ENCODE peak calls at places on chromosomes 2 and 18, in six cellular contexts. One of them, this sample, is unnamed. For H3K4me1, the result is how much of the 10 kb centered on the place peaks cover.

GRCh38 chr2:241728627-241729026 is 5.8 kb upstream of the D2HGDH start:
- DNase-seq in gastrocnemius medialis: peak
- DNase-seq in sigmoid colon: no peak
- DNase-seq in Peyer's patch: no peak
- DNase-seq in fibroblast of lung: no peak
- DNase-seq in mammary epithelial cell: no peak
- DNase-seq in this sample: no peak

GRCh38 chr18:10895976-10896375 is 253.4 kb downstream of the PIEZO2 start:
- DNase-seq in gastrocnemius medialis: no peak
- DNase-seq in sigmoid colon: no peak
- DNase-seq in Peyer's patch: no peak
- DNase-seq in fibroblast of lung: no peak
- DNase-seq in mammary epithelial cell: no peak
- DNase-seq in this sample: no peak

GRCh38 chr2:50448556-50448955 is 583.4 kb downstream of the NRXN1 start:
- DNase-seq in gastrocnemius medialis: no peak
- DNase-seq in sigmoid colon: no peak
- DNase-seq in Peyer's patch: no peak
- DNase-seq in fibroblast of lung: no peak
- DNase-seq in mammary epithelial cell: no peak
- DNase-seq in this sample: no peak

GRCh38 chr2:20106746-20107145 is 55.3 kb upstream of the LAPTM4A start:
- DNase-seq in gastrocnemius medialis: no peak
- DNase-seq in sigmoid colon: no peak
- DNase-seq in Peyer's patch: no peak
- DNase-seq in fibroblast of lung: peak
- DNase-seq in mammary epithelial cell: peak
- DNase-seq in this sample: no peak

GRCh38 chr18:62857278-62857976 is 142.1 kb downstream of the PHLPP1 start:
- DNase-seq in gastrocnemius medialis: no peak
- DNase-seq in sigmoid colon: no peak
- DNase-seq in Peyer's patch: no peak
- DNase-seq in fibroblast of lung: no peak
- DNase-seq in mammary epithelial cell: no peak
- DNase-seq in this sample: no peak

GRCh38 chr18:35104391-35105051 is 63.3 kb downstream of the MAPRE2 start:
- DNase-seq in gastrocnemius medialis: no peak
- DNase-seq in sigmoid colon: no peak
- DNase-seq in Peyer's patch: no peak
- DNase-seq in fibroblast of lung: no peak
- DNase-seq in mammary epithelial cell: no peak
- DNase-seq in this sample: no peak

GRCh38 chr2:31606511-31606910 is 25.8 kb upstream of the SRD5A2 start:
- DNase-seq in gastrocnemius medialis: no peak
- DNase-seq in sigmoid colon: no peak
- DNase-seq in Peyer's patch: no peak
- DNase-seq in fibroblast of lung: no peak
- DNase-seq in mammary epithelial cell: peak
- DNase-seq in this sample: no peak

GRCh38 chr2:120343433-120344105 is 2.4 kb upstream of the INHBB start:
- DNase-seq in gastrocnemius medialis: peak
- DNase-seq in sigmoid colon: peak
- DNase-seq in Peyer's patch: peak
- DNase-seq in fibroblast of lung: peak
- DNase-seq in mammary epithelial cell: peak
- DNase-seq in this sample: peak

GRCh38 chr2:230912046-230912445 is 13.0 kb downstream of the GPR55 start:
- DNase-seq in gastrocnemius medialis: no peak
- DNase-seq in sigmoid colon: no peak
- DNase-seq in Peyer's patch: no peak
- DNase-seq in fibroblast of lung: no peak
- DNase-seq in mammary epithelial cell: no peak
- DNase-seq in this sample: no peak

GRCh38 chr2:204982303-204982702 is 437.0 kb downstream of the PARD3B start:
- DNase-seq in gastrocnemius medialis: no peak
- DNase-seq in sigmoid colon: no peak
- DNase-seq in Peyer's patch: no peak
- DNase-seq in fibroblast of lung: peak
- DNase-seq in mammary epithelial cell: no peak
- DNase-seq in this sample: no peak

GRCh38 chr18:31274915-31275314 is 43.0 kb upstream of the DSG1 start:
- DNase-seq in gastrocnemius medialis: no peak
- DNase-seq in sigmoid colon: no peak
- DNase-seq in Peyer's patch: no peak
- DNase-seq in fibroblast of lung: peak
- DNase-seq in mammary epithelial cell: peak
- DNase-seq in this sample: no peak

GRCh38 chr18:48902023-48902855 is 48.5 kb downstream of the SMAD7 start:
- DNase-seq in gastrocnemius medialis: peak
- DNase-seq in sigmoid colon: peak
- DNase-seq in Peyer's patch: peak
- DNase-seq in fibroblast of lung: peak
- DNase-seq in mammary epithelial cell: peak
- DNase-seq in this sample: peak

GRCh38 chr2:96866986-96867755 is 2.7 kb downstream of the SEMA4C start:
- DNase-seq in gastrocnemius medialis: no peak
- DNase-seq in sigmoid colon: peak
- DNase-seq in Peyer's patch: no peak
- DNase-seq in fibroblast of lung: no peak
- DNase-seq in mammary epithelial cell: no peak
- DNase-seq in this sample: no peak

GRCh38 chr2:233418761-233419625 is 64.7 kb downstream of the DGKD start:
- DNase-seq in gastrocnemius medialis: peak
- DNase-seq in sigmoid colon: peak
- DNase-seq in Peyer's patch: peak
- DNase-seq in fibroblast of lung: peak
- DNase-seq in mammary epithelial cell: no peak
- DNase-seq in this sample: peak

GRCh38 chr2:96951125-96951654 is 35.2 kb downstream of the FAM178B start:
- DNase-seq in gastrocnemius medialis: peak
- DNase-seq in sigmoid colon: peak
- DNase-seq in Peyer's patch: peak
- DNase-seq in fibroblast of lung: peak
- DNase-seq in mammary epithelial cell: peak
- DNase-seq in this sample: no peak

GRCh38 chr2:195671563-195671962 is 14.5 kb downstream of the SLC39A10 start:
- DNase-seq in gastrocnemius medialis: no peak
- DNase-seq in sigmoid colon: no peak
- DNase-seq in Peyer's patch: no peak
- DNase-seq in fibroblast of lung: peak
- DNase-seq in mammary epithelial cell: no peak
- DNase-seq in this sample: no peak

GRCh38 chr2:127048969-127049897 is 57.7 kb downstream of the BIN1 start:
- DNase-seq in gastrocnemius medialis: peak
- DNase-seq in sigmoid colon: peak
- DNase-seq in Peyer's patch: no peak
- DNase-seq in fibroblast of lung: no peak
- DNase-seq in mammary epithelial cell: no peak
- DNase-seq in this sample: no peak

GRCh38 chr2:191165190-191165643 is 14.4 kb upstream of the STAT4 start:
- DNase-seq in gastrocnemius medialis: no peak
- DNase-seq in sigmoid colon: no peak
- DNase-seq in Peyer's patch: no peak
- DNase-seq in fibroblast of lung: peak
- DNase-seq in mammary epithelial cell: peak
- DNase-seq in this sample: no peak

GRCh38 chr2:185255566-185255965 is 483.0 kb upstream of the FSIP2 start:
- DNase-seq in gastrocnemius medialis: no peak
- DNase-seq in sigmoid colon: no peak
- DNase-seq in Peyer's patch: no peak
- DNase-seq in fibroblast of lung: peak
- DNase-seq in mammary epithelial cell: peak
- DNase-seq in this sample: no peak

GRCh38 chr2:80461505-80462197 is 157.1 kb upstream of the LRRTM1 start:
- DNase-seq in gastrocnemius medialis: no peak
- DNase-seq in sigmoid colon: no peak
- DNase-seq in Peyer's patch: no peak
- DNase-seq in fibroblast of lung: peak
- DNase-seq in mammary epithelial cell: no peak
- DNase-seq in this sample: no peak

GRCh38 chr2:168632733-168633132 is 169.7 kb upstream of the NOSTRIN start:
- DNase-seq in gastrocnemius medialis: no peak
- DNase-seq in sigmoid colon: no peak
- DNase-seq in Peyer's patch: no peak
- DNase-seq in fibroblast of lung: peak
- DNase-seq in mammary epithelial cell: no peak
- DNase-seq in this sample: no peak

GRCh38 chr2:194004590-194005206 is 1652.3 kb upstream of the SLC39A10 start:
- DNase-seq in gastrocnemius medialis: no peak
- DNase-seq in sigmoid colon: no peak
- DNase-seq in Peyer's patch: no peak
- DNase-seq in fibroblast of lung: peak
- DNase-seq in mammary epithelial cell: no peak
- DNase-seq in this sample: no peak

GRCh38 chr18:25734336-25734735 is 356.1 kb downstream of the SS18 start:
- DNase-seq in gastrocnemius medialis: no peak
- DNase-seq in sigmoid colon: no peak
- DNase-seq in Peyer's patch: no peak
- DNase-seq in fibroblast of lung: no peak
- DNase-seq in mammary epithelial cell: peak
- DNase-seq in this sample: no peak

GRCh38 chr2:201797175-201797840 is 9.0 kb upstream of the CDK15 start:
- DNase-seq in gastrocnemius medialis: no peak
- DNase-seq in sigmoid colon: no peak
- DNase-seq in Peyer's patch: no peak
- DNase-seq in fibroblast of lung: peak
- DNase-seq in mammary epithelial cell: peak
- DNase-seq in this sample: no peak

GRCh38 chr2:132620115-132620514 is 49.9 kb downstream of the LYPD1 start:
- DNase-seq in gastrocnemius medialis: no peak
- DNase-seq in sigmoid colon: no peak
- DNase-seq in Peyer's patch: no peak
- DNase-seq in fibroblast of lung: peak
- DNase-seq in mammary epithelial cell: peak
- DNase-seq in this sample: no peak

GRCh38 chr2:225233234-225233633 is 166.3 kb upstream of the NYAP2 start:
- DNase-seq in gastrocnemius medialis: no peak
- DNase-seq in sigmoid colon: no peak
- DNase-seq in Peyer's patch: no peak
- DNase-seq in fibroblast of lung: peak
- DNase-seq in mammary epithelial cell: peak
- DNase-seq in this sample: no peak
- H3K4me1 ChIP-seq in gastrocnemius medialis: under half
- H3K4me1 ChIP-seq in sigmoid colon: under half
- H3K4me1 ChIP-seq in Peyer's patch: under half
- H3K4me1 ChIP-seq in fibroblast of lung: under half
- H3K4me1 ChIP-seq in mammary epithelial cell: under half
- H3K4me1 ChIP-seq in this sample: under half

GRCh38 chr2:157327621-157328102 is 2.0 kb upstream of the ERMN start:
- DNase-seq in gastrocnemius medialis: peak
- DNase-seq in sigmoid colon: peak
- DNase-seq in Peyer's patch: peak
- DNase-seq in fibroblast of lung: peak
- DNase-seq in mammary epithelial cell: peak
- DNase-seq in this sample: no peak
- H3K4me3 ChIP-seq in gastrocnemius medialis: no peak
- H3K4me3 ChIP-seq in sigmoid colon: no peak
- H3K4me3 ChIP-seq in Peyer's patch: no peak
- H3K4me3 ChIP-seq in fibroblast of lung: no peak
- H3K4me3 ChIP-seq in mammary epithelial cell: no peak
- H3K4me3 ChIP-seq in this sample: no peak

GRCh38 chr2:111707700-111708099 is 176.3 kb downstream of the ANAPC1 start:
- DNase-seq in gastrocnemius medialis: no peak
- DNase-seq in sigmoid colon: no peak
- DNase-seq in Peyer's patch: no peak
- DNase-seq in fibroblast of lung: no peak
- DNase-seq in mammary epithelial cell: no peak
- DNase-seq in this sample: no peak

GRCh38 chr2:111709321-111709720 is 174.7 kb downstream of the ANAPC1 start:
- DNase-seq in gastrocnemius medialis: no peak
- DNase-seq in sigmoid colon: no peak
- DNase-seq in Peyer's patch: no peak
- DNase-seq in fibroblast of lung: no peak
- DNase-seq in mammary epithelial cell: no peak
- DNase-seq in this sample: no peak

GRCh38 chr2:111710085-111710484 is 173.9 kb downstream of the ANAPC1 start:
- DNase-seq in gastrocnemius medialis: no peak
- DNase-seq in sigmoid colon: no peak
- DNase-seq in Peyer's patch: no peak
- DNase-seq in fibroblast of lung: peak
- DNase-seq in mammary epithelial cell: no peak
- DNase-seq in this sample: no peak

GRCh38 chr2:111706481-111707001 is 177.5 kb downstream of the ANAPC1 start:
- DNase-seq in gastrocnemius medialis: peak
- DNase-seq in sigmoid colon: no peak
- DNase-seq in Peyer's patch: no peak
- DNase-seq in fibroblast of lung: no peak
- DNase-seq in mammary epithelial cell: no peak
- DNase-seq in this sample: no peak

GRCh38 chr2:111708478-111708877 is 175.5 kb downstream of the ANAPC1 start:
- DNase-seq in gastrocnemius medialis: no peak
- DNase-seq in sigmoid colon: no peak
- DNase-seq in Peyer's patch: no peak
- DNase-seq in fibroblast of lung: peak
- DNase-seq in mammary epithelial cell: no peak
- DNase-seq in this sample: no peak
- H3K4me1 ChIP-seq in gastrocnemius medialis: under half
- H3K4me1 ChIP-seq in sigmoid colon: under half
- H3K4me1 ChIP-seq in Peyer's patch: under half
- H3K4me1 ChIP-seq in fibroblast of lung: under half
- H3K4me1 ChIP-seq in mammary epithelial cell: under half
- H3K4me1 ChIP-seq in this sample: under half

GRCh38 chr2:216635701-216636541 is 2.7 kb downstream of the IGFBP2 start:
- DNase-seq in gastrocnemius medialis: no peak
- DNase-seq in sigmoid colon: no peak
- DNase-seq in Peyer's patch: no peak
- DNase-seq in fibroblast of lung: peak
- DNase-seq in mammary epithelial cell: peak
- DNase-seq in this sample: no peak

GRCh38 chr2:216633616-216634316 is 546 bp downstream of the IGFBP2 start:
- DNase-seq in gastrocnemius medialis: no peak
- DNase-seq in sigmoid colon: no peak
- DNase-seq in Peyer's patch: no peak
- DNase-seq in fibroblast of lung: peak
- DNase-seq in mammary epithelial cell: peak
- DNase-seq in this sample: no peak

GRCh38 chr2:216636570-216637450 is 3.6 kb downstream of the IGFBP2 start:
- DNase-seq in gastrocnemius medialis: no peak
- DNase-seq in sigmoid colon: no peak
- DNase-seq in Peyer's patch: no peak
- DNase-seq in fibroblast of lung: peak
- DNase-seq in mammary epithelial cell: peak
- DNase-seq in this sample: no peak

GRCh38 chr2:216634317-216635148 is 1.3 kb downstream of the IGFBP2 start:
- DNase-seq in gastrocnemius medialis: no peak
- DNase-seq in sigmoid colon: no peak
- DNase-seq in Peyer's patch: no peak
- DNase-seq in fibroblast of lung: no peak
- DNase-seq in mammary epithelial cell: no peak
- DNase-seq in this sample: no peak

DNA sequence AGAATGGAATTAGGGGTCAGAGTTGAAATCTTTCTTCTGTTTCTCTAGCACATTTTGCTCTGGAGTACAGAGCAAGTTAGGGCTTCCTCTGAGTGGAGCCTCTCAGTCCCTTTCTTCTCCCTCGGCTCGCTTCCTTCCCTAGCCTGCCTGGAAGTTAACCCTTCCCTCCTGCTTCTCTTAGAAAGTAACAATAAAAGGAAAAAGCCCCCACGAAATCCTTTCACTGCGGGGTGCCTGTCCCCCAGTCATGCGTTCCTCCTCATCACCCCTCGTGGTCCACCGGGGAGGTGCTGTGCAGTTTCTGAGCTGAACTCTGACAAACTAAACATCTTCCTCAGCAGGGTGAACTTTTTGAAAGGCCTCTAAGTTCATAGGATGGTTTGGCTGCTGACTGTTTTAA is 2.0 kb downstream of the IGFBP2 start:
- DNase-seq in gastrocnemius medialis: no peak
- DNase-seq in sigmoid colon: no peak
- DNase-seq in Peyer's patch: no peak
- DNase-seq in fibroblast of lung: no peak
- DNase-seq in mammary epithelial cell: no peak
- DNase-seq in this sample: no peak
- H3K4me3 ChIP-seq in gastrocnemius medialis: peak
- H3K4me3 ChIP-seq in sigmoid colon: peak
- H3K4me3 ChIP-seq in Peyer's patch: no peak
- H3K4me3 ChIP-seq in fibroblast of lung: no peak
- H3K4me3 ChIP-seq in mammary epithelial cell: peak
- H3K4me3 ChIP-seq in this sample: peak